ENCODE peak calls at places on chromosomes 6 and 20, in ten cellular contexts. D is nephron progenitor cell, E is cardiac muscle cell, Y is small intestine, T is HEK293T, Z is Kasumi-1, P is psoas muscle, J is cerebellum, F is progenitor cell of endocrine pancreas, N is RWPE1. L is an unnamed sample.

GRCh38 chr6:29763491-29764289 is 40.5 kb downstream of the HLA-F start:
- DNase-seq in D (no peak), E (no peak), Y (no peak), T (no peak), Z (no peak), P (no peak), J (no peak), F (no peak), N (peak), L (no peak)

GRCh38 chr20:47003223-47003622 is 108.6 kb downstream of the EYA2 start:
- DNase-seq in D (no peak), E (no peak), Y (no peak), T (no peak), Z (no peak), P (no peak), J (no peak), F (no peak), N (no peak), L (no peak)

GRCh38 chr6:29995346-29995777 is 53.0 kb downstream of the HLA-A start:
- DNase-seq in D (no peak), E (no peak), Y (no peak), T (no peak), Z (no peak), P (no peak), J (no peak), F (no peak), N (no peak), L (no peak)

GRCh38 chr20:50762435-50763201 is 31.2 kb downstream of the PARD6B start:
- DNase-seq in D (no peak), E (no peak), Y (no peak), T (no peak), Z (no peak), P (peak), J (peak), F (no peak), N (peak), L (peak)

GRCh38 chr6:84052204-84052882 is 18.8 kb downstream of the MRAP2 start:
- DNase-seq in D (peak), E (peak), Y (no peak), T (peak), Z (peak), P (peak), J (peak), F (no peak), N (peak), L (peak)

GRCh38 chr6:92371809-92372208 is 1047.5 kb downstream of the EPHA7 start:
- DNase-seq in D (no peak), E (no peak), Y (no peak), T (no peak), Z (no peak), P (no peak), J (no peak), F (no peak), N (no peak), L (no peak)

GRCh38 chr6:120378582-120379220 is 955.6 kb downstream of the TBC1D32 start:
- DNase-seq in D (no peak), E (peak), Y (peak), T (peak), Z (peak), P (no peak), J (no peak), F (no peak), N (peak), L (no peak)

GRCh38 chr6:35092362-35093117 is 48.6 kb downstream of the TCP11 start:
- DNase-seq in D (no peak), E (no peak), Y (no peak), T (no peak), Z (no peak), P (peak), J (no peak), F (no peak), N (peak), L (no peak)

GRCh38 chr20:5570442-5570841 is 179.8 kb upstream of the SHLD1 start:
- DNase-seq in D (no peak), E (no peak), Y (no peak), T (no peak), Z (peak), P (no peak), J (no peak), F (no peak), N (no peak), L (no peak)

GRCh38 chr6:54586251-54586650 is 260.3 kb upstream of the FAM83B start:
- DNase-seq in D (no peak), E (no peak), Y (peak), T (no peak), Z (no peak), P (no peak), J (no peak), F (no peak), N (peak), L (no peak)

GRCh38 chr6:156395276-156395675 is 381.9 kb upstream of the ARID1B start:
- DNase-seq in D (no peak), E (no peak), Y (peak), T (no peak), Z (no peak), P (no peak), J (no peak), F (no peak), N (no peak), L (no peak)

GRCh38 chr6:141594874-141595273 is 537.9 kb upstream of the GJE1 start:
- DNase-seq in D (no peak), E (no peak), Y (no peak), T (no peak), Z (no peak), P (no peak), J (no peak), F (no peak), N (no peak), L (no peak)

GRCh38 chr20:22729180-22729579 is 144.8 kb upstream of the FOXA2 start:
- DNase-seq in D (no peak), E (no peak), Y (peak), T (no peak), Z (no peak), P (no peak), J (no peak), F (no peak), N (no peak), L (no peak)

GRCh38 chr20:57301026-57301425 is 28.6 kb upstream of the SPO11 start:
- DNase-seq in D (no peak), E (no peak), Y (no peak), T (no peak), Z (no peak), P (no peak), J (no peak), F (no peak), N (no peak), L (peak)

GRCh38 chr20:24915440-24915839 is 33.6 kb upstream of the CST7 start:
- DNase-seq in D (no peak), E (no peak), Y (no peak), T (no peak), Z (no peak), P (no peak), J (no peak), F (no peak), N (no peak), L (no peak)

GRCh38 chr20:23393999-23394775 is 27.1 kb downstream of the NAPB start:
- DNase-seq in D (no peak), E (no peak), Y (no peak), T (no peak), Z (peak), P (no peak), J (no peak), F (no peak), N (no peak), L (no peak)

GRCh38 chr20:46865824-46866223 is 28.8 kb upstream of the EYA2 start:
- DNase-seq in D (no peak), E (no peak), Y (peak), T (no peak), Z (no peak), P (no peak), J (no peak), F (no peak), N (no peak), L (no peak)

GRCh38 chr6:254011-254410 is 38.3 kb upstream of the DUSP22 start:
- DNase-seq in D (no peak), E (no peak), Y (no peak), T (no peak), Z (no peak), P (peak), J (no peak), F (no peak), N (no peak), L (no peak)

GRCh38 chr20:46647469-46647868 is 3.8 kb downstream of the SLC13A3 start:
- DNase-seq in D (no peak), E (no peak), Y (no peak), T (no peak), Z (no peak), P (no peak), J (no peak), F (no peak), N (no peak), L (no peak)

GRCh38 chr6:131029661-131030297 is 33.3 kb downstream of the EPB41L2 start:
- DNase-seq in D (no peak), E (peak), Y (no peak), T (no peak), Z (no peak), P (no peak), J (no peak), F (no peak), N (peak), L (no peak)

GRCh38 chr6:87745966-87746721 is 44.1 kb upstream of the AKIRIN2 start:
- DNase-seq in D (no peak), E (no peak), Y (no peak), T (no peak), Z (no peak), P (no peak), J (no peak), F (no peak), N (no peak), L (no peak)

GRCh38 chr6:129331450-129332138 is 378.4 kb downstream of the ARHGAP18 start:
- DNase-seq in D (no peak), E (no peak), Y (no peak), T (no peak), Z (no peak), P (no peak), J (no peak), F (no peak), N (no peak), L (no peak)

GRCh38 chr6:170005680-170006470 is 254.5 kb downstream of the ERMARD start:
- DNase-seq in D (no peak), E (no peak), Y (no peak), T (no peak), Z (no peak), P (no peak), J (no peak), F (no peak), N (no peak), L (no peak)

GRCh38 chr6:29502597-29502996 is 14.8 kb upstream of the MAS1L start:
- DNase-seq in D (no peak), E (no peak), Y (no peak), T (no peak), Z (no peak), P (no peak), J (no peak), F (no peak), N (no peak), L (no peak)

GRCh38 chr20:36231331-36231730 is 4.9 kb upstream of the AAR2 start:
- DNase-seq in D (no peak), E (no peak), Y (no peak), T (no peak), Z (no peak), P (no peak), J (no peak), F (no peak), N (no peak), L (no peak)

GRCh38 chr20:11791316-11792228 is 126.1 kb upstream of the BTBD3 start:
- DNase-seq in D (no peak), E (no peak), Y (no peak), T (peak), Z (no peak), P (no peak), J (no peak), F (no peak), N (peak), L (no peak)

GRCh38 chr6:41268478-41268877 is 18.0 kb downstream of the TREM1 start:
- DNase-seq in D (no peak), E (no peak), Y (no peak), T (no peak), Z (no peak), P (no peak), J (no peak), F (no peak), N (no peak), L (no peak)

GRCh38 chr6:21595951-21596378 is 2.4 kb downstream of the SOX4 start:
- DNase-seq in D (peak), E (peak), Y (no peak), T (no peak), Z (no peak), P (peak), J (no peak), F (no peak), N (peak), L (no peak)

GRCh38 chr6:169724554-169725269 is 412 bp upstream of the PHF10 start:
- DNase-seq in D (peak), E (peak), Y (peak), T (peak), Z (peak), P (peak), J (peak), F (peak), N (peak), L (peak)

GRCh38 chr6:93351222-93351621 is 68.1 kb downstream of the EPHA7 start:
- DNase-seq in D (no peak), E (no peak), Y (no peak), T (peak), Z (no peak), P (no peak), J (no peak), F (no peak), N (no peak), L (no peak)

GRCh38 chr6:159404296-159404695 is 235.1 kb downstream of the FNDC1 start:
- DNase-seq in D (no peak), E (no peak), Y (no peak), T (no peak), Z (no peak), P (no peak), J (no peak), F (no peak), N (no peak), L (no peak)

GRCh38 chr6:138431276-138432062 is 27.4 kb downstream of the HEBP2 start:
- DNase-seq in D (no peak), E (no peak), Y (no peak), T (no peak), Z (peak), P (no peak), J (peak), F (no peak), N (no peak), L (no peak)

GRCh38 chr20:64071341-64072332 is 7.7 kb downstream of the RGS19 start:
- DNase-seq in D (no peak), E (no peak), Y (no peak), T (no peak), Z (no peak), P (no peak), J (no peak), F (no peak), N (no peak), L (no peak)

GRCh38 chr20:3071610-3072529 is at the start of gene OXT:
- DNase-seq in D (peak), E (no peak), Y (peak), T (no peak), Z (peak), P (peak), J (no peak), F (no peak), N (no peak), L (peak)

GRCh38 chr6:160519603-160520042 is 144.5 kb downstream of the LPA start:
- DNase-seq in D (no peak), E (no peak), Y (peak), T (no peak), Z (peak), P (no peak), J (no peak), F (no peak), N (no peak), L (no peak)

GRCh38 chr6:9412951-9413559 is 977.7 kb upstream of the SLC35B3 start:
- DNase-seq in D (peak), E (peak), Y (peak), T (peak), Z (peak), P (no peak), J (no peak), F (no peak), N (peak), L (peak)

GRCh38 chr20:63071541-63072181 is 64.9 kb upstream of the BHLHE23 start:
- DNase-seq in D (peak), E (peak), Y (no peak), T (peak), Z (no peak), P (no peak), J (peak), F (no peak), N (peak), L (no peak)

GRCh38 chr6:18978330-18979128 is 591.4 kb downstream of the RNF144B start:
- DNase-seq in D (no peak), E (peak), Y (peak), T (no peak), Z (no peak), P (no peak), J (no peak), F (no peak), N (peak), L (no peak)

GRCh38 chr6:54722328-54722727 is 124.2 kb upstream of the FAM83B start:
- DNase-seq in D (no peak), E (no peak), Y (no peak), T (no peak), Z (no peak), P (no peak), J (no peak), F (no peak), N (no peak), L (no peak)